ENCODE peak calls at places on chromosomes 13 and 19, in six cellular contexts. G is K562, W is HepG2, L is H1, M is GM12891, K is GM12878. J is an unnamed sample.

GRCh38 chr13:28324181-28324789 is 170.6 kb downstream of the FLT1 start:
- DNase-seq in G (peak; percentile 81), W (peak; percentile 50), L (peak; percentile 51), M (peak; percentile 52), K (peak; percentile 45), J (peak; percentile 39)

GRCh38 chr13:34730966-34731365 is 211.1 kb upstream of the NBEA start:
- DNase-seq in G (no peak), W (no peak), L (no peak), M (no peak), K (no peak), J (no peak)

GRCh38 chr13:20891768-20892167 is 10.8 kb downstream of the XPO4 start:
- DNase-seq in G (no peak), W (no peak), L (no peak), M (no peak), K (no peak), J (no peak)

GRCh38 chr13:45242070-45242469 is 41.2 kb upstream of the KCTD4 start:
- DNase-seq in G (no peak), W (no peak), L (no peak), M (no peak), K (no peak), J (no peak)

GRCh38 chr19:17348700-17349099 is 11.3 kb downstream of the GTPBP3 start:
- DNase-seq in G (no peak), W (peak; percentile 42), L (peak; percentile 75), M (no peak), K (no peak), J (no peak)

GRCh38 chr13:27425918-27426630 is 1.7 kb downstream of the GTF3A start:
- DNase-seq in G (peak; percentile 81), W (peak; percentile 62), L (no peak), M (peak; percentile 33), K (peak; percentile 68), J (peak; percentile 25)

GRCh38 chr19:38734426-38735256 is 9.6 kb downstream of the CAPN12 start:
- DNase-seq in G (peak; percentile 29), W (no peak), L (no peak), M (no peak), K (peak; percentile 25), J (no peak)

GRCh38 chr19:5934779-5935472 is 20.9 kb downstream of the CAPS start:
- DNase-seq in G (no peak), W (no peak), L (no peak), M (no peak), K (no peak), J (no peak)

GRCh38 chr19:5693195-5694166 is 3.4 kb downstream of the RPL36 start:
- DNase-seq in G (no peak), W (no peak), L (no peak), M (no peak), K (no peak), J (no peak)

GRCh38 chr19:51572908-51573307 is 1.8 kb downstream of the ZNF175 start:
- DNase-seq in G (no peak), W (no peak), L (no peak), M (no peak), K (no peak), J (no peak)

GRCh38 chr19:41221514-41222205 is 2.6 kb downstream of the AXL start:
- DNase-seq in G (no peak), W (no peak), L (no peak), M (no peak), K (no peak), J (no peak)

GRCh38 chr19:41217741-41218140 is 1.3 kb upstream of the AXL start:
- DNase-seq in G (no peak), W (no peak), L (no peak), M (no peak), K (no peak), J (no peak)

GRCh38 chr19:41219924-41220567 is 1.0 kb downstream of the AXL start:
- DNase-seq in G (peak; percentile 83), W (no peak), L (no peak), M (no peak), K (no peak), J (no peak)

GRCh38 chr19:41218249-41218614 is 791 bp upstream of the AXL start:
- DNase-seq in G (no peak), W (no peak), L (no peak), M (no peak), K (no peak), J (no peak)

GRCh38 chr19:41218615-41219507 is at the start of gene AXL:
- DNase-seq in G (no peak), W (peak; percentile 25), L (peak; percentile 78), M (no peak), K (no peak), J (no peak)
- TF ChIP-seq POLR2A in G (no peak), W (no peak), L (no peak), M (no peak), K (no peak), J (no peak)

DNA sequence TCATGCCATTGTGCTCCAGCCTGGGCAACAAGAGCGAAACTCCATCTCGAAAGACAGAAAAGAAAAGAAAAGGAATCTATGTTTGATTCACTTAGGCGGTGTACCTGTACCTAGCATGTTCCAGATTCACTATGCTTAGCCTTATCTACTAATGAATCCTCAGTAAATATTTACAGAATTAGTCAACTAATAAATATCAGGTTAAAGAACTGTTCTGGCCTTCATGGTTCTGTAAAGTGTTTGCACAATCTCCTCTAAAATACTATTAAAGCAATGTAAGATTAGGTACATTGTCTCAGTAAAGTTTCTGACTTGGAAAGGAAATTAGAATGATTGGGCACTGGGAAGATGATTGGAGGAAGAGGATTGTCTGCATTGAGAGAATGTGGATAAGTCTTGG is 2770.4 kb downstream of the PCDH9 start:
- DNase-seq in G (no peak), W (no peak), L (no peak), M (no peak), K (no peak), J (no peak)
- TF ChIP-seq POLR2AphosphoS5 in G (no peak), W (no peak), L (no peak), M (no peak), K (no peak), J (no peak)

DNA sequence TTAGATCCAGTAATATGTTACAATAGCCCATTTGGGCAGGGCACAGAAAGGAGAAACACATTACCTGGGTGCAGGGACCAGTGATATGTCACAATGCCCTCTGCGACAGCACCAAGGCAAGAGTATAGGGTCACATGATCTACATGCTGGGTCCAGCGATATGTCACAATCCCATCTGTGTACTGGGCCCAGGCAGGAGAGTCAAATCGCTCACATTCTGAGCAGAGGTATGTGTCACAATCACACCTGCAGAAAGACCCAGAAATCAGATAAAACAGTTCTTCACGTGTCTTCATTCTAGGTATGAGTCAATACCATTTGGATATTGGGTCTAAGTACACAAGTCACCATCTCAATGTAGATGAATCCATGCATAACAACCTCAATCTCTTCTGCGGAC is 7.1 kb upstream of the ZNF43 start:
- DNase-seq in G (no peak), W (no peak), L (no peak), M (no peak), K (no peak), J (no peak)
- TF ChIP-seq TAF1 in G (no peak), W (no peak), L (no peak), M (no peak), K (no peak), J (no peak)

GRCh38 chr13:110388141-110388943 is 81.3 kb downstream of the COL4A2 start:
- DNase-seq in G (no peak), W (no peak), L (no peak), M (no peak), K (no peak), J (no peak)
- TF ChIP-seq POLR2A in G (no peak), W (no peak), L (no peak), M (no peak), K (no peak), J (no peak)

GRCh38 chr19:45730389-45731288 is at the start of gene FBXO46:
- DNase-seq in G (peak; percentile 98), W (peak; percentile 96), L (peak; percentile 93), M (peak; percentile 95), K (peak; percentile 96), J (peak; percentile 96)
- TF ChIP-seq POLR2AphosphoS5 in G (peak; percentile 86), W (peak; percentile 75), L (peak; percentile 64), M (peak; percentile 77), K (no peak), J (no peak)

DNA sequence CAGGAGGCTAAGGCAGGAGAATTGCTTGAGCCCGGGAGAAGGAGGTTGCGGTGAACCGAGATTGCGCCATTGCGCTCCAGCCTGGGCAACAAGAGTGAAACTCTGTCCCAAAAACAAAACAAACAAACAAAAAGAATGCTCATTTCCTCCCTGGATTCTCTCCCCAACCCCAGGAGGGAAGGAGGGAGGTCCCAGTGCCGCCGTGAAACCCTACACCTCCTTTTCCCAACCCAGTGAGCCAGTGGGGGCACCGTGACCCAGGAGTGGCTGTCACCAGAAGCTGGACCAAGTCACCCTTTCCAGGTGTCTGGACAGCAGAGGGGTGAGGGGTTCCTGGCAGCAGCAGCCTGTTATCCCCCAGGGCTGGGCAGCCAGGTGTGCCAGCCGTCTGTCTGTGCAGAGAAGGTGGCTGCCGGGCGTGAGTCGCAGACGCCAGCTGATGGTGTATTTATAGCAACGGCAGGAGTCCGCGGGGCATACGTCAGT is 23.5 kb downstream of the NFIC start:
- DNase-seq in G (no peak), W (no peak), L (no peak), M (no peak), K (no peak), J (no peak)
- TF ChIP-seq TAF1 in G (no peak), W (no peak), L (no peak), M (no peak), K (no peak), J (no peak)